ENCODE peak calls at places on chromosomes 11 and 22, in five cellular contexts. J, Y, E, H and S are unnamed samples.

GRCh38 chr11:606245-606644 is 9.5 kb downstream of the IRF7 start:
- DNase-seq in E (no peak), J (no peak), H (peak; percentile 76), Y (no peak), S (no peak)

GRCh38 chr11:120121336-120121735 is 16.6 kb downstream of the TRIM29 start:
- DNase-seq in H (no peak), Y (no peak), J (no peak), E (no peak), S (no peak)

GRCh38 chr11:64122411-64123101 is 43.4 kb downstream of the MACROD1 start:
- DNase-seq in Y (no peak), E (no peak), J (no peak), H (no peak), S (no peak)

GRCh38 chr11:80155412-80156017 is 714.7 kb upstream of the TENM4 start:
- DNase-seq in E (no peak), Y (no peak), J (peak; percentile 71), H (peak; percentile 37), S (no peak)

GRCh38 chr22:30841264-30841663 is 127.3 kb downstream of the MORC2 start:
- DNase-seq in E (no peak), H (peak; percentile 10), J (no peak), Y (no peak), S (no peak)

GRCh38 chr11:101428918-101429317 is 154.9 kb downstream of the TRPC6 start:
- DNase-seq in Y (no peak), J (no peak), H (peak; percentile 38), E (no peak), S (no peak)

GRCh38 chr11:110463153-110463552 is 33.4 kb downstream of the FDX1 start:
- DNase-seq in E (no peak), J (no peak), Y (no peak), H (peak; percentile 64), S (no peak)

GRCh38 chr11:39745401-39745800 is 1714.1 kb downstream of the LRRC4C start:
- DNase-seq in Y (no peak), H (no peak), J (no peak), E (no peak), S (no peak)

GRCh38 chr11:235180-235997 is 753 bp downstream of the SIRT3 start:
- DNase-seq in E (no peak), J (no peak), H (peak; percentile 19), Y (no peak), S (no peak)

GRCh38 chr22:37368058-37368457 is 59.2 kb downstream of the ELFN2 start:
- DNase-seq in E (no peak), H (no peak), J (no peak), Y (no peak), S (no peak)

GRCh38 chr11:6397156-6397555 is 6.9 kb downstream of the SMPD1 start:
- DNase-seq in E (no peak), H (no peak), Y (no peak), J (no peak), S (no peak)

GRCh38 chr11:71130106-71130505 is 122.3 kb downstream of the SHANK2 start:
- DNase-seq in Y (no peak), E (no peak), J (no peak), H (no peak), S (no peak)

GRCh38 chr11:72621008-72621610 is 53.1 kb downstream of the PDE2A start:
- DNase-seq in E (no peak), J (no peak), H (no peak), Y (no peak), S (no peak)

GRCh38 chr11:46235777-46236688 is 41.4 kb upstream of the CREB3L1 start:
- DNase-seq in J (no peak), E (no peak), H (peak; percentile 47), Y (no peak), S (no peak)

GRCh38 chr11:35953081-35953480 is 9.2 kb downstream of the LDLRAD3 start:
- DNase-seq in E (no peak), J (no peak), H (no peak), Y (no peak), S (no peak)

GRCh38 chr11:117830072-117830471 is 5.5 kb upstream of the FXYD2 start:
- DNase-seq in E (no peak), J (no peak), H (no peak), Y (no peak), S (no peak)

GRCh38 chr11:103953797-103954495 is 82.5 kb upstream of the DDI1 start:
- DNase-seq in H (no peak), J (no peak), E (no peak), Y (no peak), S (no peak)

GRCh38 chr11:58625826-58626460 is 3.5 kb downstream of the CNTF start:
- DNase-seq in E (no peak), H (peak; percentile 61), Y (no peak), J (no peak), S (no peak)

GRCh38 chr11:2718817-2719438 is 19.1 kb upstream of the KCNQ1OT1 start:
- DNase-seq in J (no peak), Y (no peak), E (no peak), H (no peak), S (no peak)

GRCh38 chr22:31906569-31906968 is 37.8 kb upstream of the YWHAH start:
- DNase-seq in Y (no peak), E (no peak), J (no peak), H (no peak), S (no peak)

GRCh38 chr11:120858740-120859139 is 165.2 kb upstream of the TBCEL start:
- DNase-seq in Y (no peak), E (no peak), J (no peak), H (peak; percentile 9), S (no peak)

GRCh38 chr11:124725719-124726105 is 14.0 kb upstream of the NRGN start:
- DNase-seq in Y (no peak), E (no peak), H (peak; percentile 70), J (no peak), S (no peak)

GRCh38 chr22:46618104-46618647 is 2.0 kb upstream of the GRAMD4 start:
- DNase-seq in H (no peak), E (no peak), Y (no peak), J (no peak), S (no peak)

GRCh38 chr11:130827697-130828377 is 88.4 kb downstream of the SNX19 start:
- DNase-seq in Y (no peak), E (no peak), J (no peak), H (peak; percentile 88), S (no peak)

GRCh38 chr11:69943506-69943905 is 124.3 kb upstream of the FGF3 start:
- DNase-seq in H (no peak), E (no peak), Y (no peak), J (no peak), S (no peak)

GRCh38 chr11:101476186-101476585 is 107.6 kb downstream of the TRPC6 start:
- DNase-seq in H (no peak), J (no peak), Y (no peak), E (no peak), S (no peak)

GRCh38 chr11:104338186-104338585 is 174.2 kb upstream of the PDGFD start:
- DNase-seq in Y (no peak), E (no peak), J (no peak), H (peak; percentile 8), S (no peak)

GRCh38 chr22:50112151-50113118 is 22.6 kb downstream of the MOV10L1 start:
- DNase-seq in E (no peak), H (peak; percentile 56), J (no peak), Y (no peak), S (no peak)

GRCh38 chr22:38299758-38300157 is 17.5 kb downstream of the CSNK1E start:
- DNase-seq in J (no peak), Y (no peak), H (no peak), E (no peak), S (no peak)

GRCh38 chr11:134282121-134283045 is 6.2 kb downstream of the GLB1L3 start:
- DNase-seq in E (no peak), H (no peak), J (no peak), Y (no peak), S (no peak)

GRCh38 chr22:44205713-44206645 is 25.3 kb downstream of the PARVG start:
- DNase-seq in E (no peak), H (no peak), Y (no peak), J (no peak), S (no peak)

GRCh38 chr11:64058494-64058893 is 22.8 kb downstream of the FLRT1 start:
- DNase-seq in J (no peak), E (no peak), H (no peak), Y (no peak), S (no peak)

GRCh38 chr11:13205446-13205845 is 72.1 kb upstream of the BMAL1 start:
- DNase-seq in H (no peak), J (no peak), Y (peak; percentile 29), E (no peak), S (no peak)

GRCh38 chr22:20009018-20009482 is 7.6 kb downstream of the ARVCF start:
- DNase-seq in Y (no peak), J (no peak), H (no peak), E (no peak), S (no peak)

GRCh38 chr11:25769287-25769686 is 562.6 kb upstream of the ANO3 start:
- DNase-seq in H (no peak), Y (no peak), E (no peak), J (no peak), S (no peak)

GRCh38 chr11:116826751-116827431 is 2.8 kb upstream of the APOC3 start:
- DNase-seq in H (no peak), J (no peak), E (no peak), Y (no peak), S (no peak)

GRCh38 chr11:70068345-70068744 is 9.8 kb upstream of the ANO1 start:
- DNase-seq in E (no peak), J (no peak), Y (no peak), H (no peak), S (peak; percentile 27)

GRCh38 chr11:66315498-66315885 is 1.4 kb downstream of the CD248 start:
- DNase-seq in H (no peak), E (no peak), Y (no peak), J (no peak), S (no peak)

GRCh38 chr11:78684377-78684776 is 109.7 kb upstream of the NARS2 start:
- DNase-seq in H (peak; percentile 3), E (no peak), J (no peak), Y (no peak), S (no peak)